ENCODE peak calls at places on chromosomes 5 and 9, in nine cellular contexts. V is brain microvascular endothelial cell; G is epithelial cell of prostate; C is adrenal gland; Q is effector CD8-positive, alpha-beta T cell; U is amygdala; Z is NCI-H69; D is effector CD4-positive, alpha-beta T cell; L is ovary. I is an unnamed sample.

GRCh38 chr5:102867999-102868662 is 113.0 kb downstream of the PAM start:
- DNase-seq in V (peak; percentile 38), G (no peak), C (no peak), Q (no peak), U (no peak), Z (peak; percentile 84), D (no peak), L (no peak), I (no peak)

GRCh38 chr9:108477538-108478006 is 378.2 kb downstream of the ACTL7B start:
- DNase-seq in V (peak; percentile 62), G (peak; percentile 89), C (no peak), Q (no peak), U (no peak), Z (peak; percentile 96), D (no peak), L (no peak), I (no peak)

GRCh38 chr9:106796771-106797170 is 66.2 kb upstream of the ZNF462 start:
- DNase-seq in V (no peak), G (no peak), C (no peak), Q (no peak), U (no peak), Z (no peak), D (no peak), L (no peak), I (no peak)

GRCh38 chr9:134406366-134407122 is 80.3 kb downstream of the RXRA start:
- DNase-seq in V (no peak), G (no peak), C (peak; percentile 50), Q (no peak), U (no peak), Z (peak; percentile 29), D (no peak), L (no peak), I (peak; percentile 64)

GRCh38 chr5:115962239-115962564 is at the start of gene LVRN:
- DNase-seq in V (no peak), G (no peak), C (no peak), Q (no peak), U (no peak), Z (no peak), D (no peak), L (no peak), I (no peak)

GRCh38 chr9:33233659-33234335 is 6.2 kb upstream of the SPINK4 start:
- DNase-seq in V (peak; percentile 91), G (peak; percentile 99), C (peak; percentile 67), Q (no peak), U (no peak), Z (peak; percentile 95), D (no peak), L (no peak), I (peak; percentile 49)

GRCh38 chr9:129280236-129281231 is 102.5 kb upstream of the IER5L start:
- DNase-seq in V (no peak), G (no peak), C (no peak), Q (no peak), U (peak; percentile 21), Z (no peak), D (no peak), L (peak; percentile 8), I (no peak)

GRCh38 chr5:125348221-125348692 is 601.8 kb upstream of the ZNF608 start:
- DNase-seq in V (no peak), G (no peak), C (no peak), Q (no peak), U (no peak), Z (peak; percentile 94), D (no peak), L (no peak), I (peak; percentile 58)

GRCh38 chr9:133715866-133716563 is 22.1 kb downstream of the SARDH start:
- DNase-seq in V (peak; percentile 27), G (no peak), C (no peak), Q (peak; percentile 11), U (no peak), Z (peak; percentile 65), D (no peak), L (no peak), I (peak; percentile 32)

GRCh38 chr9:130042931-130043653 is at the start of gene FNBP1:
- DNase-seq in V (peak; percentile 61), G (no peak), C (peak; percentile 76), Q (peak; percentile 62), U (no peak), Z (peak; percentile 88), D (peak; percentile 69), L (peak; percentile 81), I (peak; percentile 82)

GRCh38 chr9:6024035-6024554 is 8.7 kb upstream of the RANBP6 start:
- DNase-seq in V (no peak), G (no peak), C (no peak), Q (no peak), U (no peak), Z (peak; percentile 49), D (peak; percentile 12), L (no peak), I (no peak)

GRCh38 chr5:156892223-156892622 is 42.1 kb downstream of the PPP1R2B start:
- DNase-seq in V (no peak), G (no peak), C (no peak), Q (no peak), U (no peak), Z (peak; percentile 60), D (no peak), L (no peak), I (no peak)

GRCh38 chr9:1458503-1458902 is 408.3 kb downstream of the DMRT2 start:
- DNase-seq in V (peak; percentile 25), G (peak; percentile 87), C (no peak), Q (no peak), U (no peak), Z (peak; percentile 42), D (no peak), L (no peak), I (no peak)

GRCh38 chr5:40909233-40909632 is at the start of gene C7:
- DNase-seq in V (no peak), G (no peak), C (peak; percentile 59), Q (no peak), U (no peak), Z (peak; percentile 3), D (no peak), L (no peak), I (no peak)

GRCh38 chr5:35644543-35644942 is 26.9 kb downstream of the SPEF2 start:
- DNase-seq in V (no peak), G (peak; percentile 6), C (no peak), Q (no peak), U (no peak), Z (no peak), D (no peak), L (no peak), I (no peak)

GRCh38 chr9:109604036-109604600 is 106.0 kb upstream of the PTPN3 start:
- DNase-seq in V (no peak), G (no peak), C (no peak), Q (no peak), U (no peak), Z (peak; percentile 28), D (no peak), L (no peak), I (no peak)

GRCh38 chr9:124505006-124505900 is 1.9 kb downstream of the NR5A1 start:
- DNase-seq in V (no peak), G (no peak), C (peak; percentile 44), Q (no peak), U (no peak), Z (no peak), D (no peak), L (no peak), I (no peak)

GRCh38 chr5:19903611-19904010 is 84.4 kb downstream of the CDH18 start:
- DNase-seq in V (no peak), G (no peak), C (no peak), Q (no peak), U (no peak), Z (no peak), D (no peak), L (no peak), I (no peak)

GRCh38 chr5:42494414-42494813 is 71.2 kb downstream of the GHR start:
- DNase-seq in V (no peak), G (peak; percentile 31), C (no peak), Q (no peak), U (no peak), Z (no peak), D (no peak), L (no peak), I (no peak)

GRCh38 chr9:113267911-113268563 is 7.3 kb downstream of the CDC26 start:
- DNase-seq in V (no peak), G (no peak), C (no peak), Q (no peak), U (no peak), Z (no peak), D (no peak), L (no peak), I (no peak)

GRCh38 chr9:95148121-95148520 is 169.4 kb downstream of the FANCC start:
- DNase-seq in V (no peak), G (no peak), C (no peak), Q (no peak), U (no peak), Z (no peak), D (no peak), L (no peak), I (no peak)

GRCh38 chr9:113785334-113785733 is 90.8 kb upstream of the ZNF618 start:
- DNase-seq in V (no peak), G (no peak), C (peak; percentile 87), Q (no peak), U (no peak), Z (no peak), D (no peak), L (no peak), I (no peak)

GRCh38 chr5:65483474-65484346 is 2.0 kb upstream of the ADAMTS6 start:
- DNase-seq in V (peak; percentile 32), G (no peak), C (no peak), Q (no peak), U (peak; percentile 55), Z (peak; percentile 88), D (no peak), L (no peak), I (no peak)

GRCh38 chr9:21988056-21988990 is 5.9 kb downstream of the CDKN2A start:
- DNase-seq in V (no peak), G (no peak), C (no peak), Q (no peak), U (no peak), Z (no peak), D (no peak), L (no peak), I (no peak)

GRCh38 chr5:123530728-123531127 is 18.8 kb downstream of the CSNK1G3 start:
- DNase-seq in V (no peak), G (no peak), C (no peak), Q (no peak), U (no peak), Z (no peak), D (no peak), L (no peak), I (no peak)

GRCh38 chr5:22835630-22836029 is 17.5 kb downstream of the CDH12 start:
- DNase-seq in V (no peak), G (no peak), C (no peak), Q (no peak), U (no peak), Z (peak; percentile 99), D (no peak), L (no peak), I (no peak)